ENCODE peak calls at places on chromosomes 12 and 14, in four cellular contexts. H, V, U and K are unnamed samples.

GRCh38 chr12:83245156-83245555 is 558.5 kb downstream of the TMTC2 start:
- DNase-seq in H (no peak), V (no peak), U (no peak), K (no peak)

GRCh38 chr12:15636060-15636890 is 152.9 kb downstream of the EPS8 start:
- DNase-seq in H (no peak), V (no peak), U (no peak), K (no peak)

GRCh38 chr14:88437659-88438058 is 52.2 kb downstream of the SPATA7 start:
- DNase-seq in H (no peak), V (no peak), U (peak; percentile 7), K (no peak)

GRCh38 chr12:7131502-7131866 is 1.3 kb downstream of the CLSTN3 start:
- DNase-seq in H (no peak), V (no peak), U (peak; percentile 31), K (no peak)

GRCh38 chr12:111298583-111299436 is 70.1 kb downstream of the PHETA1 start:
- DNase-seq in H (peak; percentile 27), V (peak; percentile 41), U (peak; percentile 87), K (peak; percentile 15)

GRCh38 chr12:48917857-48918537 is 7.3 kb downstream of the FKBP11 start:
- DNase-seq in H (no peak), V (no peak), U (no peak), K (peak; percentile 38)

GRCh38 chr14:96100171-96101064 is 61.3 kb downstream of the C14orf132 start:
- DNase-seq in H (peak; percentile 60), V (peak; percentile 60), U (peak; percentile 89), K (peak; percentile 24)

GRCh38 chr12:64701283-64701682 is 57.9 kb downstream of the GNS start:
- DNase-seq in H (no peak), V (no peak), U (peak; percentile 41), K (no peak)

GRCh38 chr14:72754949-72755348 is 139.0 kb downstream of the DPF3 start:
- DNase-seq in H (no peak), V (no peak), U (no peak), K (no peak)

GRCh38 chr12:54012631-54013398 is 4.0 kb downstream of the HOXC8 start:
- DNase-seq in H (no peak), V (no peak), U (no peak), K (no peak)

GRCh38 chr12:71010143-71010479 is 89.6 kb upstream of the PTPRR start:
- DNase-seq in H (no peak), V (no peak), U (no peak), K (no peak)

GRCh38 chr12:3493225-3494049 is 2.4 kb downstream of the PRMT8 start:
- DNase-seq in H (no peak), V (no peak), U (peak; percentile 78), K (no peak)

GRCh38 chr12:78442454-78442801 is 422.1 kb upstream of the SYT1 start:
- DNase-seq in H (peak; percentile 64), V (no peak), U (no peak), K (no peak)

GRCh38 chr12:97308576-97309198 is 153.9 kb upstream of the RMST start:
- DNase-seq in H (peak; percentile 54), V (peak; percentile 39), U (peak; percentile 24), K (peak; percentile 49)

GRCh38 chr12:9404469-9405260 is 196.5 kb upstream of the PZP start:
- DNase-seq in H (no peak), V (no peak), U (peak; percentile 19), K (no peak)

GRCh38 chr12:88299567-88300101 is 157.5 kb downstream of the TMTC3 start:
- DNase-seq in H (peak; percentile 99), V (no peak), U (no peak), K (peak; percentile 71)

GRCh38 chr14:33335366-33335765 is 396.7 kb downstream of the NPAS3 start:
- DNase-seq in H (peak; percentile 64), V (no peak), U (no peak), K (no peak)

GRCh38 chr12:122864894-122865253 is 29.6 kb downstream of the HIP1R start:
- DNase-seq in H (no peak), V (no peak), U (no peak), K (no peak)

GRCh38 chr12:16949351-16949750 is 343.4 kb upstream of the LMO3 start:
- DNase-seq in H (no peak), V (no peak), U (peak; percentile 36), K (no peak)

GRCh38 chr12:119175115-119175514 is 3.6 kb upstream of the HSPB8 start:
- DNase-seq in H (no peak), V (no peak), U (no peak), K (no peak)

GRCh38 chr12:47383942-47384341 is 304.2 kb upstream of the AMIGO2 start:
- DNase-seq in H (peak; percentile 78), V (no peak), U (no peak), K (no peak)

GRCh38 chr14:63180017-63180416 is 24.2 kb upstream of the RHOJ start:
- DNase-seq in H (no peak), V (no peak), U (no peak), K (no peak)

GRCh38 chr12:121582583-121583333 is 1.9 kb upstream of the KDM2B start:
- DNase-seq in H (peak; percentile 72), V (peak; percentile 86), U (peak; percentile 84), K (no peak)

GRCh38 chr12:56630180-56630632 is at the start of gene BAZ2A:
- DNase-seq in H (peak; percentile 77), V (peak; percentile 64), U (peak; percentile 95), K (peak; percentile 86)

GRCh38 chr12:71303199-71303598 is 136.4 kb upstream of the LGR5 start:
- DNase-seq in H (peak; percentile 67), V (no peak), U (no peak), K (no peak)

GRCh38 chr14:50001146-50001998 is 108.5 kb downstream of the ARF6 start:
- DNase-seq in H (peak; percentile 98), V (peak; percentile 86), U (no peak), K (peak; percentile 80)

GRCh38 chr12:77847060-77847541 is 16.4 kb downstream of the NAV3 start:
- DNase-seq in H (peak; percentile 64), V (no peak), U (no peak), K (peak; percentile 79)

GRCh38 chr12:6883252-6883651 is 10.1 kb upstream of the SPSB2 start:
- DNase-seq in H (no peak), V (no peak), U (no peak), K (no peak)

GRCh38 chr14:92886337-92886736 is 36.6 kb upstream of the CHGA start:
- DNase-seq in H (no peak), V (no peak), U (no peak), K (no peak)

GRCh38 chr14:32847867-32848266 is 90.8 kb upstream of the NPAS3 start:
- DNase-seq in H (no peak), V (no peak), U (no peak), K (no peak)

GRCh38 chr14:38042356-38042755 is 165.3 kb upstream of the SSTR1 start:
- DNase-seq in H (peak; percentile 59), V (peak; percentile 38), U (no peak), K (no peak)

GRCh38 chr12:49556391-49557186 is 11.4 kb downstream of the MCRS1 start:
- DNase-seq in H (no peak), V (no peak), U (no peak), K (no peak)

GRCh38 chr14:77682158-77682553 is 25.7 kb downstream of the ALKBH1 start:
- DNase-seq in H (peak; percentile 67), V (peak; percentile 27), U (no peak), K (no peak)

GRCh38 chr12:130254476-130255276 is 83.0 kb upstream of the PIWIL1 start:
- DNase-seq in H (peak; percentile 0), V (no peak), U (peak; percentile 20), K (no peak)

GRCh38 chr14:105013150-105013787 is 7.6 kb downstream of the CDCA4 start:
- DNase-seq in H (no peak), V (no peak), U (no peak), K (no peak)

GRCh38 chr14:105015242-105015641 is 5.6 kb downstream of the CDCA4 start:
- DNase-seq in H (no peak), V (no peak), U (no peak), K (no peak)

GRCh38 chr14:105015905-105016304 is 5.0 kb downstream of the CDCA4 start:
- DNase-seq in H (no peak), V (no peak), U (no peak), K (no peak)

GRCh38 chr14:105014032-105014431 is 6.9 kb downstream of the CDCA4 start:
- DNase-seq in H (no peak), V (no peak), U (no peak), K (no peak)

DNA sequence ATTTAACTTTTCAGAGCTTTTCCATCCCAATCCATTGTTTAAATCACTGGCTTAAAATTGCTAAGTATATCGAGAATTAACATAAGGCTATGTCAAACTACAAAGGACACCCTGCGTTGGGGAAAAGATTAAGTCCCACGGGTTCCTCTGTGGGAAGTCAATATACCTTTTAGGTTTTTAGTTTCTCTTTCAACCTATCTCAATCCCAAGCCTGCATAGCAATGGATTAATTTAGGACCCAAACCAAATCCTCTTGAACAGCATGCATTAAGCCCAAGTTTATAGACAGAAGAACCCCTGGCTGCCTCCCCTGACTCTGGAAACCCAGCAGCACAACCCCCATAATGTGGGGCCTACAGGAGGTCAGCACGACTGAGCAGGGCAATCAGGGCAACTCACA is 6.3 kb downstream of the CDCA4 start:
- DNase-seq in H (no peak), V (no peak), U (no peak), K (no peak)
- H4K20me1 ChIP-seq in H (no peaks in the 10 kb centered on the region), V (peaks cover 35% of the 10 kb centered on the region), U (peaks cover 100% of the 10 kb centered on the region), K (peaks cover 40% of the 10 kb centered on the region)

GRCh38 chr12:94140556-94140955 is 7.8 kb upstream of the PLXNC1 start:
- DNase-seq in H (no peak), V (peak; percentile 32), U (peak; percentile 49), K (peak; percentile 32)

GRCh38 chr12:94139816-94140215 is 8.6 kb upstream of the PLXNC1 start:
- DNase-seq in H (no peak), V (no peak), U (no peak), K (no peak)

GRCh38 chr12:94143444-94143843 is 4.9 kb upstream of the PLXNC1 start:
- DNase-seq in H (no peak), V (no peak), U (no peak), K (no peak)

GRCh38 chr12:94141004-94141764 is 7.2 kb upstream of the PLXNC1 start:
- DNase-seq in H (no peak), V (no peak), U (no peak), K (no peak)

DNA sequence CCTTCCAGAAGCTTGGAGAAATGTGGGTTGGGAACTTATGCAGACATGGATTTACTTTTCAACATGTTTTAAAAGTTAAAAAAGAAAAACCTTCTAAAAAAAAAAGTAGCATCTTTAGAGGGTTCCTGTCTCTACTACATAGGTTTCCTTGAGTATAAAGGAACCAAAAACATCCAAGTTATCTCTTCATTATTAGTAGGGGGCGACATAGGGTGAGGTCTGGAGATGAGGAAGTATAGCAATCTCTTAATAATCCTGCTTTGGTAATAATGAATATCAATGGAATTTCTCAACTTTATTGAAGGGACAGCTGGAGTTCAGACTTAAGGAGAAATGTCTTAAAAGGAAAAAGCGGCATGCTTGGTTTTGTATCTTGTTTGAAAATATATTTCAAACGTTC is 6.5 kb upstream of the PLXNC1 start:
- DNase-seq in H (no peak), V (no peak), U (no peak), K (no peak)
- TF ChIP-seq CTCF in H (no peak), V (no peak), U (no peak), K (no peak)

GRCh38 chr14:21220874-21221477 is 48.3 kb downstream of the HNRNPC start:
- DNase-seq in H (no peak), V (no peak), U (no peak), K (no peak)
- H4K20me1 ChIP-seq in H (no peaks in the 10 kb centered on the region), V (peaks cover 99% of the 10 kb centered on the region), U (peaks cover 100% of the 10 kb centered on the region), K (peaks cover 56% of the 10 kb centered on the region)

DNA sequence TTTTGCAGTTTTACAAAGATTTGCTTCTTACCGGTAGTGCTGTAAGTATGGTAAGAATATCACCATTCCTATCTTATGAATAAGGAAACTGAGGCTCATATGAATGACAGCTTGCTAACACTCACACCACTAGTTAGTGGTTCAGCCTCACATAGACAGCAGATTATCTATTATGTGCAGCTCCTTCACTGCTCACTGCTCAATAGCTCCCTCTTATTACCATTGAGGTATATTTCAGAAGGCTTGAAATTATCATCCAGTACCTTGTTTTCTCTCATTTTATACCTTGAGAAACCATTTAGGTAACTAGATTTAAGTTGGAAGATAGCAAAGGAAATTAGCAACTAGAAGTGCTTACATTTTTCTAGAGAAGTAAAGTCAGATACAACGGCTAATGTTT is 15.5 kb downstream of the RIC8B start:
- DNase-seq in H (no peak), V (no peak), U (no peak), K (no peak)
- TF ChIP-seq CTCF in H (no peak), V (peak; percentile 8), U (peak; percentile 27), K (no peak)